ENCODE peak calls at places on chromosomes 16 and 17, in five cellular contexts. X is gastrocnemius medialis, W is stomach, R is AG04450, H is fibroblast of lung. V is an unnamed sample. For H3K27me3, the result is how much of the 10 kb centered on the place peaks cover.

GRCh38 chr16:73510852-73511251 is 462.9 kb upstream of the ZFHX3 start:
- DNase-seq in X (no peak), W (no peak), R (no peak), H (no peak), V (no peak)

GRCh38 chr17:48351916-48352332 is 78.1 kb downstream of the SKAP1 start:
- DNase-seq in X (no peak), W (no peak), R (peak), H (peak), V (no peak)

GRCh38 chr17:78359216-78359935 is 501 bp downstream of the SOCS3 start:
- DNase-seq in X (no peak), W (no peak), R (no peak), H (peak), V (peak)

GRCh38 chr17:63768433-63768832 is 5.0 kb downstream of the CCDC47 start:
- DNase-seq in X (no peak), W (no peak), R (no peak), H (no peak), V (no peak)

GRCh38 chr16:75566040-75566888 is at the start of gene GABARAPL2:
- DNase-seq in X (peak), W (peak), R (no peak), H (peak), V (peak)

GRCh38 chr16:85733839-85734170 is 17.1 kb downstream of the C16orf74 start:
- DNase-seq in X (no peak), W (no peak), R (no peak), H (no peak), V (no peak)

GRCh38 chr17:10172241-10172741 is 26.1 kb downstream of the GAS7 start:
- DNase-seq in X (no peak), W (no peak), R (no peak), H (peak), V (no peak)

GRCh38 chr17:30477758-30478115 is 529 bp downstream of the GOSR1 start:
- DNase-seq in X (no peak), W (no peak), R (no peak), H (no peak), V (no peak)

GRCh38 chr16:676565-677297 is 1.3 kb downstream of the RHBDL1 start:
- DNase-seq in X (no peak), W (peak), R (no peak), H (no peak), V (no peak)

GRCh38 chr17:9271989-9272388 is 250.7 kb downstream of the NTN1 start:
- DNase-seq in X (no peak), W (no peak), R (no peak), H (no peak), V (no peak)

GRCh38 chr17:11889266-11889665 is 108.0 kb downstream of the ZNF18 start:
- DNase-seq in X (no peak), W (no peak), R (no peak), H (no peak), V (no peak)

GRCh38 chr17:79924639-79924976 is 85.4 kb upstream of the CBX4 start:
- DNase-seq in X (no peak), W (no peak), R (no peak), H (no peak), V (no peak)
- TF ChIP-seq CTCF in X (no peak), W (no peak), R (no peak), H (no peak), V (no peak)

GRCh38 chr17:74212262-74212912 is 984 bp upstream of the TTYH2 start:
- DNase-seq in X (no peak), W (no peak), R (no peak), H (peak), V (no peak)
- H3K27me3 ChIP-seq in X (under half), W (under half), R (under half), H (under half), V (under half)

DNA sequence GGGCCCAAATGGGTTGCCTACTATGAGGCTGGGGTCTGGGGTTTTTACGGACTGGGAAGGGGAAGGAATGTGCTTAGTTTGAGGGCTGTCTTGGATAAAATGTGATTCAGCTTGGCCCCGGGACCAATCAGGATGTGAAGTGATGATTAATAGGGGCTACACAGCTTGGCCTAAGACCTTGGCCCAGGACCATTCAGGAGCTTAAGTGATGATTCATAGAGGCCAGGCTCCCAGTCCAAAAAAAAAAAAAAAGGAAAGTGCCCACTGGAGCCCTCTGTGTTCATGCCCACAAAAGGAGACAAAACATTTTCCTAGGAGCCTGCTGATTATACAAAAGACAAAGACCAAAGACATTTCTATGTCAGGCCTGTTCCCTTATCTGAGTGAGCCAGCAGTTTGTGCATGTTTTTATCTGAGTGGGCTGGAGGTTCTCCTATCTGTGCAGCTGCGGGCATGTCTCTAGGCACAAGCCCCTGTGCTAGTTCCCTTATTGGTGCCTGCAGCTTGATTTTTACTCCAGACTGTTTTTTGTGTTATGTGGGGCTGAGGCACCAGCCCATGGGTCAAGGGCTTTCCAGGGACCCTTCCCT is 898.2 kb upstream of the GOT2 start:
- DNase-seq in X (no peak), W (no peak), R (no peak), H (peak), V (no peak)
- H3K27ac ChIP-seq in X (no peak), W (no peak), R (no peak), H (peak), V (no peak)

DNA sequence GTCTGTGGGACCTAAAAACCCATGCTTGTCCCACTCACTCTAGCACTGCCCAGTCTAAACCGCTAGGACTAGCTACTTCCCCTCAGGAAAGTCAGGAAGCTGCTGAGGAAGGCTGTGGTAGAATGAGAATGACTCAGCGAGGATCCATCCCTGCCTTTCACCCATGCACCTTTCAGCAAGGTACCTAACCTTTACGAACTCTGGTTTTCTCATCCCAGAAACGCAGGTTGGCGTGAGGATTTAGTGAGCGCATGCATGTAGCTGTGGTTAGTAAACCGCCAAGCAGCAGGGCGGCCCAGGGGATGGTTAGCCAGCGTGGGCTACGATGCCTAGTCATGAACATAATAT is 26.3 kb upstream of the RFFL start:
- DNase-seq in X (peak), W (no peak), R (no peak), H (no peak), V (no peak)
- TF ChIP-seq CTCF in X (no peak), W (no peak), R (no peak), H (no peak), V (no peak)

GRCh38 chr17:79735096-79735495 is 4.4 kb downstream of the ENPP7 start:
- DNase-seq in X (no peak), W (no peak), R (no peak), H (no peak), V (no peak)
- H3K27me3 ChIP-seq in X (under half), W (under half), R (under half), H (under half), V (under half)

GRCh38 chr17:1759529-1759928 is 2.3 kb upstream of the SERPINF1 start:
- DNase-seq in X (no peak), W (no peak), R (no peak), H (no peak), V (no peak)

GRCh38 chr17:1755252-1755992 is 6.4 kb upstream of the SERPINF1 start:
- DNase-seq in X (no peak), W (no peak), R (no peak), H (no peak), V (no peak)

GRCh38 chr17:1755993-1756306 is 5.9 kb upstream of the SERPINF1 start:
- DNase-seq in X (no peak), W (no peak), R (no peak), H (no peak), V (no peak)

GRCh38 chr17:1762233-1762905 is 509 bp downstream of the SERPINF1 start:
- DNase-seq in X (peak), W (no peak), R (peak), H (peak), V (peak)

DNA sequence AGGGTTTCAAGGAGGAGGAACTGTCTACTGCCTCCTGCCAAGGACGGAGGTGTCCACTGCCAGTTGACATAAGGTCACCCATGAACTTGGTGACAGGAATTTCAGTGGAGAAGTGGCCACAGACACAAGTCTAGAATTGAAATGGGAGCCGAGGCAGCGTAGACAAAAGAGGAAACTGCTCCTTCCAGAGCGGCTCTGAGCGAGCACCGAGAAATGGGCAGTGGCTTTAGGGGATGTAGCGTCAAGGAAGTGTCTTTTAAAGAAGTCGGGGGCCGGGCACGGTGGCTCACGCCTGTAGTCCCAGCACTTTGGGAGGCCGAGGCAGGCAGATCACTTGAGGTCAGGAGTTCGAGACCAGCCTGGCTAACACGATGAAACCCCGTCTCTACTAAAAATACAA is 3.0 kb upstream of the SERPINF1 start:
- DNase-seq in X (no peak), W (no peak), R (no peak), H (no peak), V (no peak)
- H3K27ac ChIP-seq in X (peak), W (no peak), R (no peak), H (no peak), V (no peak)

GRCh38 chr16:27222499-27223225 is 19.3 kb downstream of the KDM8 start:
- DNase-seq in X (peak), W (peak), R (no peak), H (peak), V (peak)

GRCh38 chr16:27223701-27224100 is 20.4 kb downstream of the KDM8 start:
- DNase-seq in X (no peak), W (no peak), R (no peak), H (no peak), V (no peak)

GRCh38 chr16:27221576-27222498 is 18.5 kb downstream of the KDM8 start:
- DNase-seq in X (no peak), W (no peak), R (no peak), H (peak), V (no peak)

GRCh38 chr16:27224271-27224737 is 21.0 kb downstream of the KDM8 start:
- DNase-seq in X (no peak), W (no peak), R (no peak), H (no peak), V (no peak)

GRCh38 chr16:27223226-27223610 is 19.9 kb downstream of the KDM8 start:
- DNase-seq in X (no peak), W (no peak), R (no peak), H (no peak), V (no peak)
- TF ChIP-seq CTCF in X (no peak), W (no peak), R (no peak), H (no peak), V (peak)

GRCh38 chr17:61459434-61459809 is 7.2 kb downstream of the TBX4 start:
- DNase-seq in X (no peak), W (no peak), R (no peak), H (no peak), V (no peak)

GRCh38 chr17:61456688-61457225 is 4.5 kb downstream of the TBX4 start:
- DNase-seq in X (no peak), W (no peak), R (no peak), H (no peak), V (no peak)

GRCh38 chr17:61457226-61457983 is 5.2 kb downstream of the TBX4 start:
- DNase-seq in X (no peak), W (no peak), R (no peak), H (no peak), V (no peak)

GRCh38 chr17:61458491-61459433 is 6.5 kb downstream of the TBX4 start:
- DNase-seq in X (no peak), W (no peak), R (no peak), H (no peak), V (no peak)

GRCh38 chr17:61458000-61458399 is 5.8 kb downstream of the TBX4 start:
- DNase-seq in X (no peak), W (no peak), R (no peak), H (no peak), V (no peak)
- H3K27me3 ChIP-seq in X (half or more), W (half or more), R (half or more), H (under half), V (under half)

GRCh38 chr16:56307534-56307873 is 116.2 kb downstream of the GNAO1 start:
- DNase-seq in X (no peak), W (no peak), R (no peak), H (no peak), V (no peak)
- H3K27ac ChIP-seq in X (no peak), W (no peak), R (no peak), H (no peak), V (no peak)

GRCh38 chr17:50114849-50115357 is 15.1 kb downstream of the SAMD14 start:
- DNase-seq in X (no peak), W (peak), R (no peak), H (peak), V (no peak)
- TF ChIP-seq CTCF in X (peak), W (no peak), R (peak), H (peak), V (peak)

V was measured in tibial artery.